ENCODE peak calls at places on chromosome 12, in nine cellular contexts. L, G, V, O, M, A, H, Y and E are unnamed samples. For H3K27me3, the result is how much of the 10 kb centered on the place peaks cover.

GRCh38 chr12:113088971-113089756 is 32.6 kb downstream of the DTX1 start:
- DNase-seq in O (no peak), G (no peak), V (no peak), A (no peak), Y (no peak), H (peak), M (no peak), L (no peak), E (no peak)

GRCh38 chr12:9673404-9674225 is 4.1 kb downstream of the CLEC2D start:
- DNase-seq in M (peak), G (peak), L (peak), Y (peak), A (peak), O (no peak), V (no peak), H (no peak), E (peak)

GRCh38 chr12:9940370-9940769 is 8.2 kb upstream of the CLEC2A start:
- DNase-seq in O (no peak), G (peak), Y (no peak), H (no peak), V (no peak), A (no peak), M (no peak), L (no peak), E (no peak)

GRCh38 chr12:6666211-6666610 is 3.3 kb upstream of the ING4 start:
- DNase-seq in O (no peak), L (no peak), V (no peak), Y (no peak), H (no peak), M (no peak), G (no peak), A (no peak), E (no peak)

GRCh38 chr12:123267991-123268843 is 3.4 kb downstream of the CDK2AP1 start:
- DNase-seq in H (no peak), V (no peak), A (no peak), L (peak), O (peak), G (no peak), M (no peak), Y (no peak), E (peak)

GRCh38 chr12:113195598-113195997 is 10.1 kb downstream of the RITA1 start:
- DNase-seq in M (no peak), V (no peak), H (no peak), L (no peak), G (no peak), A (no peak), Y (no peak), O (no peak), E (no peak)

GRCh38 chr12:76047742-76048141 is 16.2 kb upstream of the PHLDA1 start:
- DNase-seq in A (no peak), H (no peak), M (no peak), V (no peak), O (no peak), L (no peak), G (no peak), Y (no peak), E (no peak)

GRCh38 chr12:21478756-21479455 is 22.5 kb downstream of the RECQL start:
- DNase-seq in A (no peak), H (no peak), Y (no peak), O (no peak), M (no peak), V (no peak), L (no peak), G (no peak), E (no peak)

GRCh38 chr12:25458047-25458552 is 95.0 kb downstream of the LMNTD1 start:
- DNase-seq in H (no peak), A (peak), G (no peak), L (no peak), O (no peak), M (no peak), Y (no peak), V (no peak), E (no peak)

GRCh38 chr12:110200124-110200417 is 75.9 kb downstream of the IFT81 start:
- DNase-seq in G (no peak), M (no peak), V (no peak), H (no peak), O (no peak), A (no peak), Y (no peak), L (no peak), E (no peak)

GRCh38 chr12:4580165-4580773 is 18.3 kb downstream of the DYRK4 start:
- DNase-seq in L (no peak), M (no peak), V (no peak), A (no peak), Y (no peak), H (no peak), O (no peak), G (no peak), E (no peak)

GRCh38 chr12:54082402-54082892 is 28.8 kb downstream of the HOXC4 start:
- DNase-seq in Y (peak), L (no peak), M (peak), A (no peak), O (no peak), G (peak), H (peak), V (no peak), E (peak)

GRCh38 chr12:106855221-106855758 is 80.8 kb downstream of the RIC8B start:
- DNase-seq in Y (no peak), L (no peak), G (no peak), H (no peak), M (no peak), V (no peak), O (no peak), A (no peak), E (no peak)

GRCh38 chr12:81257952-81258551 is 180.2 kb downstream of the ACSS3 start:
- DNase-seq in L (no peak), M (no peak), Y (no peak), O (no peak), V (no peak), G (peak), A (no peak), H (no peak), E (no peak)

GRCh38 chr12:123815968-123816367 is 53.9 kb downstream of the DNAH10 start:
- DNase-seq in Y (no peak), V (no peak), M (no peak), O (no peak), G (no peak), H (no peak), A (no peak), L (no peak), E (no peak)

GRCh38 chr12:41310367-41310766 is 122.2 kb downstream of the PDZRN4 start:
- DNase-seq in G (no peak), Y (no peak), V (no peak), H (no peak), O (no peak), A (no peak), L (no peak), M (no peak), E (no peak)

GRCh38 chr12:4224211-4224878 is 49.2 kb upstream of the CCND2 start:
- DNase-seq in Y (no peak), A (no peak), V (no peak), O (no peak), L (no peak), G (no peak), M (no peak), H (no peak), E (no peak)

GRCh38 chr12:11785722-11786121 is 136.2 kb downstream of the ETV6 start:
- DNase-seq in L (no peak), H (no peak), V (no peak), O (no peak), M (no peak), A (no peak), Y (no peak), G (peak), E (no peak)

GRCh38 chr12:91413591-91413990 is 231.0 kb upstream of the DCN start:
- DNase-seq in O (no peak), Y (no peak), V (no peak), M (no peak), G (peak), A (no peak), L (no peak), H (no peak), E (no peak)

GRCh38 chr12:50224026-50224692 is 57.0 kb upstream of the CERS5 start:
- DNase-seq in M (no peak), L (no peak), Y (no peak), H (peak), A (no peak), G (no peak), V (no peak), O (no peak), E (no peak)

GRCh38 chr12:14256139-14256538 is 109.3 kb upstream of the ATF7IP start:
- DNase-seq in V (no peak), M (no peak), A (no peak), H (peak), L (peak), G (no peak), O (no peak), Y (no peak), E (no peak)

GRCh38 chr12:53543539-53543938 is 36.3 kb upstream of the NPFF start:
- DNase-seq in G (peak), Y (peak), M (peak), V (peak), H (peak), O (peak), L (peak), A (peak), E (no peak)

GRCh38 chr12:31742891-31743290 is 14.1 kb upstream of the AMN1 start:
- DNase-seq in M (no peak), H (no peak), O (no peak), V (no peak), Y (no peak), G (no peak), A (no peak), L (no peak), E (no peak)

GRCh38 chr12:132617822-132618682 is 524 bp upstream of the P2RX2 start:
- DNase-seq in G (no peak), Y (no peak), H (no peak), O (no peak), M (no peak), A (no peak), V (no peak), L (no peak), E (no peak)

GRCh38 chr12:62726471-62726980 is 208.4 kb downstream of the PPM1H start:
- DNase-seq in H (no peak), M (no peak), A (no peak), Y (no peak), V (no peak), G (no peak), L (no peak), O (no peak), E (no peak)

GRCh38 chr12:31729728-31730127 is 907 bp upstream of the AMN1 start:
- DNase-seq in L (no peak), V (no peak), M (no peak), Y (no peak), A (no peak), H (no peak), G (no peak), O (no peak), E (no peak)

GRCh38 chr12:44294649-44295048 is 458.8 kb downstream of the TMEM117 start:
- DNase-seq in A (no peak), G (no peak), Y (no peak), O (no peak), V (no peak), H (no peak), L (no peak), M (no peak), E (no peak)

GRCh38 chr12:84497819-84498218 is 414.8 kb downstream of the SLC6A15 start:
- DNase-seq in Y (no peak), G (peak), L (no peak), V (no peak), H (no peak), A (no peak), M (no peak), O (no peak), E (no peak)

GRCh38 chr12:61758661-61759060 is 501.5 kb upstream of the USP15 start:
- DNase-seq in O (no peak), V (no peak), L (no peak), H (no peak), M (no peak), Y (no peak), G (no peak), A (no peak), E (no peak)

DNA sequence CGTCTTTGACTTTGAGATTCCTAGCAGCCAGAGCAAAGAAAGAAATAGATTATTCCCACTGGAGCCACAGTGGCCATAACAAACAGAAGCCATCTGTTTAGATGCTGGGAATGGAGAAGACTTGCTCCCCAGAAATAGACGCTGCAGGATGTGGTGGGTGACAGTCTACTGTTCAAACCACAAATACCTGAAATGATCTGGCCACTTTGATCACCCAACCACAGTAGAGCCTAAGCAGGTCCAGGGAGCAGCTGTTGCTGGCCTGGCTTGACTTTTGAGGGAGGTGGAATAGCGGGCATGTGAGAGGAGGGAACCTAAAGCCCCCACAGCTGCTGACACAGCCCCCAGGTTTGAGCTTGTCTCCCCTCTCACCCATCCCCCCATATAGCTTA is 38.6 kb downstream of the SH2B3 start:
- DNase-seq in G (no peak), O (no peak), L (peak), V (no peak), Y (no peak), A (no peak), H (no peak), M (no peak), E (no peak)
- H3K27ac ChIP-seq in G (peak), O (peak), L (peak), V (peak), Y (no peak), A (peak), H (peak), M (peak), E (peak)

GRCh38 chr12:49091056-49091835 is 3.4 kb downstream of the DHH start:
- DNase-seq in A (no peak), H (no peak), M (no peak), O (no peak), V (no peak), Y (no peak), L (no peak), G (no peak), E (no peak)

GRCh38 chr12:49086116-49086515 is 8.5 kb downstream of the DHH start:
- DNase-seq in G (no peak), O (no peak), M (peak), H (no peak), Y (no peak), V (no peak), A (no peak), L (no peak), E (no peak)

GRCh38 chr12:49088932-49089330 is 5.7 kb downstream of the DHH start:
- DNase-seq in O (no peak), L (no peak), A (no peak), H (no peak), V (no peak), G (no peak), Y (no peak), M (no peak), E (no peak)

GRCh38 chr12:49089831-49090773 is 4.5 kb downstream of the DHH start:
- DNase-seq in L (peak), G (peak), H (peak), O (peak), A (peak), M (peak), Y (peak), V (no peak), E (no peak)

DNA sequence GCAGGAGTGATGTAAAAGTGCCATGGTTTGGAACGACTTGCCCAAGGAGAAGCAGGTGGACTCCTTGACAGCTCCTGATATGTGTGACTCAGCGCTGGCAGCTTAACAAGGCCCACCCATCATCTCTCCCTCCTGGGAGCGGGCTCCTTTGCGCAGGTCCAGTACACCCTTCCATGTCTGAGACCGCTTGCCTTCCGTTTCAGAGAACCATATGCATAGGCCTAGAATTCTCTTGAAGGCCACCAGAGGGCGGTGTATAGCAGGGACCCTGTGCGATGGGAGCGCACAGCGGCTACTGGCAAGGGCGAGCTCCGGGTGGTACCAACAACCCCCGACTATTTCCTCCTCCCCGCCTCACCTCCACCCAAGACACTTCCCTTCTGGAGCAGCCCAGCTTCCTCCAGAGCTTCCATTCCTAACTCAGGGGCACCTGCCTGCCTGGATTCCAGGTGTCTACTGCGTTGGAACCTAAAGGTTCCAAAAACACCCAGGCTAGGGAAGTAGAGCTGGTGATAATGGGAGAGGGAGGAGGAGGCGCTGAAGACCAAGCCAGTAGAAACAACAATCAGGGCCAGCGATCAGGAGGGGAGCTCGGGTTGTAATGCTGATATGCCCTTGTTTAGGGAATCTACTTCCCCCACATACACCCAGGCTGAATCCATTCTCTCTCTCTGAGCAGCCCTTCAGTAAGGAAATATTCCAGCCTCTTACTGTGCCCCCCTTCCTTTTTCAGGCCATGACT is 6.2 kb downstream of the DHH start:
- DNase-seq in H (peak), O (peak), L (peak), V (no peak), A (peak), Y (peak), G (peak), M (peak), E (peak)
- H3K27me3 ChIP-seq in H (half or more), O (under half), L (under half), V (under half), A (under half), Y (under half), G (half or more), M (under half), E (under half)

GRCh38 chr12:114742363-114742762 is 58.4 kb upstream of the TBX3 start:
- DNase-seq in A (no peak), O (no peak), M (no peak), G (peak), V (no peak), H (no peak), L (no peak), Y (no peak), E (no peak)
- H3K27ac ChIP-seq in A (no peak), O (no peak), M (no peak), G (no peak), V (no peak), H (no peak), L (no peak), Y (no peak), E (no peak)

GRCh38 chr12:117360222-117360550 is 1.2 kb downstream of the NOS1 start:
- DNase-seq in M (no peak), H (no peak), G (no peak), V (no peak), A (no peak), Y (no peak), L (no peak), O (no peak), E (no peak)

GRCh38 chr12:117360551-117361311 is 695 bp downstream of the NOS1 start:
- DNase-seq in G (peak), O (no peak), M (no peak), Y (no peak), H (no peak), V (no peak), L (no peak), A (no peak), E (no peak)

GRCh38 chr12:117362391-117362790 is 965 bp upstream of the NOS1 start:
- DNase-seq in V (no peak), A (no peak), O (no peak), H (no peak), Y (no peak), L (no peak), M (no peak), G (no peak), E (no peak)

GRCh38 chr12:117361905-117362304 is 479 bp upstream of the NOS1 start:
- DNase-seq in H (no peak), A (no peak), O (no peak), L (no peak), Y (no peak), M (no peak), V (no peak), G (no peak), E (no peak)

GRCh38 chr12:117361312-117361670 is at the start of gene NOS1:
- DNase-seq in O (no peak), A (no peak), Y (no peak), V (no peak), M (no peak), G (peak), H (no peak), L (no peak), E (no peak)
- H3K27me3 ChIP-seq in O (under half), A (under half), Y (under half), V (under half), M (under half), G (half or more), H (under half), L (under half), E (under half)

GRCh38 chr12:120247621-120248030 is 17.9 kb downstream of the PXN start:
- DNase-seq in A (no peak), O (no peak), L (no peak), H (no peak), M (no peak), Y (no peak), G (no peak), V (no peak), E (no peak)

GRCh38 chr12:120249266-120249874 is 16.2 kb downstream of the PXN start:
- DNase-seq in V (no peak), Y (no peak), M (no peak), G (no peak), A (no peak), O (no peak), H (no peak), L (no peak), E (peak)

GRCh38 chr12:120254809-120255208 is 10.7 kb downstream of the PXN start:
- DNase-seq in Y (no peak), H (no peak), A (no peak), V (no peak), L (no peak), M (no peak), O (no peak), G (no peak), E (no peak)

GRCh38 chr12:120249875-120250795 is 15.4 kb downstream of the PXN start:
- DNase-seq in M (peak), L (peak), A (peak), V (no peak), H (no peak), Y (no peak), O (no peak), G (no peak), E (no peak)

GRCh38 chr12:120252071-120252906 is 13.2 kb downstream of the PXN start:
- DNase-seq in L (no peak), M (no peak), H (peak), Y (no peak), V (no peak), A (no peak), G (no peak), O (no peak), E (no peak)
- H3K27ac ChIP-seq in L (peak), M (no peak), H (peak), Y (no peak), V (peak), A (no peak), G (no peak), O (no peak), E (no peak)

GRCh38 chr12:2118481-2119255 is 65.9 kb downstream of the CACNA1C start:
- DNase-seq in G (no peak), Y (no peak), O (no peak), A (no peak), L (no peak), H (no peak), V (no peak), M (no peak), E (no peak)

GRCh38 chr12:2120982-2121758 is 68.4 kb downstream of the CACNA1C start:
- DNase-seq in Y (no peak), A (no peak), L (no peak), H (no peak), O (no peak), V (no peak), G (no peak), M (no peak), E (no peak)

GRCh38 chr12:2118061-2118460 is 65.3 kb downstream of the CACNA1C start:
- DNase-seq in G (no peak), L (no peak), O (no peak), M (no peak), Y (no peak), A (no peak), V (no peak), H (no peak), E (no peak)

GRCh38 chr12:2117541-2117940 is 64.8 kb downstream of the CACNA1C start:
- DNase-seq in Y (no peak), L (no peak), O (no peak), V (no peak), G (no peak), H (no peak), M (no peak), A (no peak), E (no peak)

GRCh38 chr12:2119266-2119665 is 66.5 kb downstream of the CACNA1C start:
- DNase-seq in V (no peak), H (no peak), L (no peak), M (no peak), A (no peak), G (no peak), O (no peak), Y (no peak), E (no peak)
- H3K27me3 ChIP-seq in V (under half), H (under half), L (under half), M (under half), A (under half), G (under half), O (under half), Y (under half), E (under half)

GRCh38 chr12:121226399-121226798 is 16.5 kb downstream of the P2RX4 start:
- DNase-seq in A (no peak), G (no peak), V (no peak), L (no peak), Y (no peak), M (no peak), O (no peak), H (no peak), E (no peak)

GRCh38 chr12:121222847-121223246 is 12.9 kb downstream of the P2RX4 start:
- DNase-seq in A (no peak), G (no peak), V (no peak), O (no peak), L (no peak), H (no peak), Y (no peak), M (no peak), E (no peak)

GRCh38 chr12:121223947-121224285 is 14.0 kb downstream of the P2RX4 start:
- DNase-seq in O (no peak), M (no peak), Y (no peak), H (no peak), A (no peak), V (no peak), G (no peak), L (no peak), E (no peak)

GRCh38 chr12:121224591-121224990 is 14.7 kb downstream of the P2RX4 start:
- DNase-seq in Y (peak), L (no peak), A (no peak), H (peak), V (no peak), M (no peak), G (no peak), O (no peak), E (no peak)

GRCh38 chr12:121223283-121223946 is 13.5 kb downstream of the P2RX4 start:
- DNase-seq in O (no peak), H (no peak), Y (no peak), G (no peak), A (no peak), L (no peak), V (no peak), M (no peak), E (peak)
- H3K27ac ChIP-seq in O (no peak), H (peak), Y (no peak), G (no peak), A (no peak), L (no peak), V (peak), M (no peak), E (no peak)